ENCODE peak calls at places on chromosomes 5 and 9, in four cellular contexts. R is activated naive CD4-positive, alpha-beta T cell treated with anti-CD3 and anti-CD28 coated beads for 36 hours; L is RPMI8226; S is AG08395. O is an unnamed sample.

GRCh38 chr5:35115920-35116319 is 68.2 kb upstream of the AGXT2 start:
- DNase-seq in R (no peak), L (no peak), S (no peak), O (no peak)

GRCh38 chr9:91500509-91501011 is 76.9 kb upstream of the NFIL3 start:
- DNase-seq in R (peak), L (no peak), S (peak), O (no peak)

GRCh38 chr5:177169271-177169670 is 35.7 kb downstream of the NSD1 start:
- DNase-seq in R (no peak), L (no peak), S (no peak), O (no peak)

GRCh38 chr5:9207820-9208418 is 338.0 kb downstream of the SEMA5A start:
- DNase-seq in R (no peak), L (peak), S (peak), O (no peak)

GRCh38 chr9:98002808-98003207 is 19.7 kb downstream of the ANP32B start:
- DNase-seq in R (no peak), L (no peak), S (no peak), O (no peak)

GRCh38 chr5:87141544-87141943 is 126.1 kb upstream of the RASA1 start:
- DNase-seq in R (no peak), L (no peak), S (no peak), O (no peak)

GRCh38 chr5:113089653-113090335 is 113.2 kb downstream of the DCP2 start:
- DNase-seq in R (no peak), L (no peak), S (no peak), O (no peak)

GRCh38 chr9:132885691-132886357 is 7.1 kb downstream of the SPACA9 start:
- DNase-seq in R (no peak), L (no peak), S (no peak), O (no peak)

GRCh38 chr5:110496276-110496675 is 230.2 kb downstream of the TMEM232 start:
- DNase-seq in R (no peak), L (no peak), S (no peak), O (no peak)

GRCh38 chr5:140044041-140044440 is 942 bp upstream of the NRG2 start:
- DNase-seq in R (no peak), L (no peak), S (no peak), O (no peak)

GRCh38 chr5:160467555-160468418 is 46.1 kb downstream of the PTTG1 start:
- DNase-seq in R (peak), L (peak), S (peak), O (no peak)

GRCh38 chr5:21663082-21663481 is 1190.1 kb downstream of the CDH12 start:
- DNase-seq in R (peak), L (no peak), S (no peak), O (no peak)